ENCODE peak calls at places on chromosomes 2 and 18, in ten cellular contexts. R, W, M, J, H, N, C, K, B and I are unnamed samples.

GRCh38 chr2:240894836-240895558 is 959 bp downstream of the MAB21L4 start:
- DNase-seq in J (no peak), M (no peak), H (no peak), K (no peak), W (no peak), B (no peak), R (no peak), N (no peak), C (no peak), I (no peak)

GRCh38 chr2:8761529-8762164 is 75.8 kb downstream of the KIDINS220 start:
- DNase-seq in H (no peak), R (no peak), K (no peak), C (no peak), M (peak; percentile 45), J (peak; percentile 2), W (no peak), B (peak; percentile 32), N (no peak), I (peak; percentile 41)

GRCh38 chr18:7566244-7566586 is 901 bp upstream of the PTPRM start:
- DNase-seq in K (no peak), N (no peak), J (no peak), H (no peak), M (no peak), W (no peak), R (no peak), C (no peak), B (no peak), I (no peak)

GRCh38 chr2:1718339-1719220 is 25.7 kb downstream of the PXDN start:
- DNase-seq in K (no peak), N (no peak), H (no peak), R (no peak), C (no peak), M (no peak), W (no peak), B (no peak), J (no peak), I (no peak)

GRCh38 chr2:228535396-228535795 is 353.9 kb upstream of the SPHKAP start:
- DNase-seq in B (no peak), R (no peak), J (no peak), K (no peak), W (no peak), N (no peak), M (peak; percentile 4), H (no peak), C (no peak), I (no peak)

GRCh38 chr2:146989726-146990125 is 855.1 kb upstream of the ACVR2A start:
- DNase-seq in R (no peak), J (no peak), H (no peak), B (no peak), M (no peak), W (no peak), K (no peak), N (no peak), C (no peak), I (no peak)

GRCh38 chr2:74867841-74868658 is 34.1 kb downstream of the HK2 start:
- DNase-seq in R (no peak), B (no peak), H (no peak), N (no peak), M (no peak), J (no peak), C (no peak), W (no peak), K (no peak), I (no peak)

GRCh38 chr2:121104721-121105141 is 180.3 kb downstream of the TFCP2L1 start:
- DNase-seq in C (no peak), N (no peak), H (no peak), R (no peak), W (no peak), K (no peak), J (no peak), B (no peak), M (no peak), I (peak; percentile 18)

GRCh38 chr2:219272995-219273394 is 6.2 kb upstream of the DNAJB2 start:
- DNase-seq in M (no peak), W (no peak), K (no peak), R (no peak), J (no peak), B (no peak), H (no peak), C (no peak), N (no peak), I (no peak)

GRCh38 chr18:33128581-33128980 is 311.9 kb downstream of the CCDC178 start:
- DNase-seq in C (no peak), J (no peak), H (no peak), M (no peak), B (no peak), R (no peak), N (no peak), K (no peak), W (no peak), I (peak; percentile 47)

GRCh38 chr18:38644875-38645641 is 1079.5 kb upstream of the CELF4 start:
- DNase-seq in C (no peak), R (no peak), J (no peak), M (no peak), B (no peak), W (no peak), K (no peak), H (no peak), N (no peak), I (peak; percentile 49)

GRCh38 chr2:185316383-185316782 is 422.2 kb upstream of the FSIP2 start:
- DNase-seq in B (no peak), C (no peak), M (no peak), R (peak; percentile 44), H (no peak), J (no peak), K (no peak), W (no peak), N (no peak), I (no peak)

GRCh38 chr2:128260239-128261138 is 58.2 kb downstream of the HS6ST1 start:
- DNase-seq in N (peak; percentile 80), W (no peak), C (peak; percentile 26), R (no peak), M (no peak), J (peak; percentile 60), K (no peak), H (no peak), B (peak; percentile 69), I (peak; percentile 88)

GRCh38 chr2:222494104-222494739 is 69.9 kb downstream of the SGPP2 start:
- DNase-seq in R (no peak), B (no peak), K (no peak), N (no peak), W (no peak), J (no peak), C (no peak), H (no peak), M (no peak), I (no peak)

GRCh38 chr2:134144651-134145050 is 109.2 kb upstream of the MGAT5 start:
- DNase-seq in B (no peak), K (no peak), H (no peak), W (no peak), J (no peak), C (no peak), M (no peak), N (no peak), R (no peak), I (no peak)

GRCh38 chr18:24270937-24271380 is 126.7 kb downstream of the OSBPL1A start:
- DNase-seq in J (no peak), M (no peak), N (peak; percentile 89), H (no peak), B (peak; percentile 29), W (no peak), K (no peak), R (no peak), C (no peak), I (peak; percentile 50)

GRCh38 chr2:239706407-239706806 is 305.6 kb upstream of the HDAC4 start:
- DNase-seq in K (no peak), H (no peak), W (no peak), C (no peak), N (no peak), M (no peak), R (no peak), J (no peak), B (no peak), I (no peak)

GRCh38 chr18:66316708-66317107 is 287.2 kb downstream of the CDH19 start:
- DNase-seq in H (no peak), W (no peak), R (no peak), M (no peak), C (no peak), K (no peak), J (no peak), B (no peak), N (peak; percentile 50), I (no peak)

GRCh38 chr2:169479257-169480078 is at the start of gene BBS5:
- DNase-seq in M (peak; percentile 51), C (peak; percentile 71), B (peak; percentile 60), W (peak; percentile 84), J (peak; percentile 64), R (peak; percentile 89), K (peak; percentile 58), H (peak; percentile 53), N (peak; percentile 61), I (peak; percentile 84)
- TF ChIP-seq CTCF in M (peak; percentile 57), C (no peak), B (peak; percentile 71), W (peak; percentile 56), J (peak; percentile 30), R (peak; percentile 49), K (peak; percentile 62), H (peak; percentile 34), N (peak; percentile 67), I (peak; percentile 48)

DNA sequence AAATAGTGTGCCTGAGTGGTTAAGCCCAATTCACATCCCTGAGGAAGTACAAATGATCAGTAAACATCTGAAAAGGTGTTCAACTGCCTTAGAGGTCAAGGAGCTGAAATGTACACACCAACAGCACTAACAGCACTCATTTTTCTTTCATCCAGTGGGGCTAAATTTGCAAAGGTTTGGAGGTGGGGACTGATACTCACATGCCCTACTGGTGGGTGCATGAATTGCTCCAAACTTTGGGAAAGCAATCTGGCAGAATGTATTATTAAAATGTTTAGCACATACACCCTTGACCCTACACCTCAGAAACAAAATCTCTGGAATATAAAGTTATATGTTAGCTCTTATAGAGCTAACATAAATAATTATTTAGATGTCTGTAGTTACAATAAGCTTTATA is 19.0 kb upstream of the FAM178B start:
- DNase-seq in H (no peak), R (peak; percentile 9), B (peak; percentile 17), W (no peak), M (peak; percentile 30), C (peak; percentile 15), J (peak; percentile 20), N (no peak), K (no peak), I (peak; percentile 10)
- TF ChIP-seq CTCF in H (no peak), R (no peak), B (no peak), W (peak; percentile 17), M (peak; percentile 60), C (peak; percentile 73), J (peak; percentile 26), N (peak; percentile 55), K (peak; percentile 49), I (peak; percentile 49)

DNA sequence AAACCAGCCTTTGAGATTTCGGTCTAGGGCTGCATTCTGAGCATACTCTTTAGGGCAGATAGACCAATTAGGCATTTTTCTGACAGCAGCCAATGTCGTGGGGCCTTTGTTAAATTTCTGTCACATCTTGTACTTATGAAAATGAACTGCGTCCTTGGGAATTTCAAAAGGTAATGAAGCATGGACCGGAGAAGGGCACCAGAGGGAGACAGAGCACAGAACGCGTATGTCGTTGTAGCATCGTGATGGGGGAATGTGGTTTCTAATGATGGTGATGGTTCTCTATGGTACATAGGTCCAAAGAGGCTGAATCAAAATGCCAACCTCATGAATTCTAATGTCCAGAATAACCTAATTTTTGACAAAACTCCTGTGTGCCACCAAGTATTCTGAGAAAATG is 483.9 kb upstream of the CRIM1 start:
- DNase-seq in W (no peak), R (no peak), B (no peak), J (no peak), H (no peak), N (no peak), M (no peak), K (no peak), C (no peak), I (no peak)
- TF ChIP-seq CTCF in W (no peak), R (no peak), B (no peak), J (no peak), H (no peak), N (peak; percentile 23), M (no peak), K (peak; percentile 3), C (no peak), I (no peak)

GRCh38 chr18:61892683-61893303 is at the start of gene RNF152:
- DNase-seq in N (no peak), M (no peak), J (no peak), C (peak; percentile 41), K (no peak), R (peak; percentile 40), H (no peak), B (peak; percentile 23), W (peak; percentile 33), I (peak; percentile 34)
- TF ChIP-seq CTCF in N (peak; percentile 38), M (no peak), J (no peak), C (no peak), K (peak; percentile 33), R (no peak), H (no peak), B (no peak), W (no peak), I (no peak)